ENCODE peak calls at places on chromosomes 1 and 21, in eight cellular contexts. One of them, this sample, is unnamed.

GRCh38 chr1:233945979-233946378 is 41.5 kb downstream of the SLC35F3 start:
- DNase-seq in mucosa of descending colon: no peak
- DNase-seq in endodermal cell: no peak
- DNase-seq in fibroblast of pulmonary artery: no peak
- DNase-seq in heart left ventricle: no peak
- DNase-seq in fibroblast of the aortic adventitia: no peak
- DNase-seq in mammary epithelial cell: no peak
- DNase-seq in astrocyte of the cerebellum: no peak
- DNase-seq in this sample: no peak

GRCh38 chr1:235259133-235259778 is 68.7 kb downstream of the ARID4B start:
- DNase-seq in mucosa of descending colon: no peak
- DNase-seq in endodermal cell: no peak
- DNase-seq in fibroblast of pulmonary artery: no peak
- DNase-seq in heart left ventricle: no peak
- DNase-seq in fibroblast of the aortic adventitia: no peak
- DNase-seq in mammary epithelial cell: no peak
- DNase-seq in astrocyte of the cerebellum: no peak
- DNase-seq in this sample: no peak

GRCh38 chr1:41588334-41588875 is 103.9 kb upstream of the EDN2 start:
- DNase-seq in mucosa of descending colon: no peak
- DNase-seq in endodermal cell: peak
- DNase-seq in fibroblast of pulmonary artery: no peak
- DNase-seq in heart left ventricle: no peak
- DNase-seq in fibroblast of the aortic adventitia: no peak
- DNase-seq in mammary epithelial cell: no peak
- DNase-seq in astrocyte of the cerebellum: no peak
- DNase-seq in this sample: no peak

GRCh38 chr1:85188530-85188929 is 12.3 kb downstream of the SYDE2 start:
- DNase-seq in mucosa of descending colon: no peak
- DNase-seq in endodermal cell: no peak
- DNase-seq in fibroblast of pulmonary artery: no peak
- DNase-seq in heart left ventricle: no peak
- DNase-seq in fibroblast of the aortic adventitia: no peak
- DNase-seq in mammary epithelial cell: no peak
- DNase-seq in astrocyte of the cerebellum: no peak
- DNase-seq in this sample: peak

GRCh38 chr1:47931395-47931794 is 65.8 kb downstream of the TRABD2B start:
- DNase-seq in mucosa of descending colon: peak
- DNase-seq in endodermal cell: peak
- DNase-seq in fibroblast of pulmonary artery: no peak
- DNase-seq in heart left ventricle: no peak
- DNase-seq in fibroblast of the aortic adventitia: no peak
- DNase-seq in mammary epithelial cell: peak
- DNase-seq in astrocyte of the cerebellum: no peak
- DNase-seq in this sample: peak

GRCh38 chr21:44712203-44713028 is 1.0 kb upstream of the TSPEAR start:
- DNase-seq in mucosa of descending colon: no peak
- DNase-seq in endodermal cell: peak
- DNase-seq in fibroblast of pulmonary artery: no peak
- DNase-seq in heart left ventricle: no peak
- DNase-seq in fibroblast of the aortic adventitia: no peak
- DNase-seq in mammary epithelial cell: no peak
- DNase-seq in astrocyte of the cerebellum: no peak
- DNase-seq in this sample: no peak

GRCh38 chr1:99725996-99726395 is 40.4 kb downstream of the FRRS1 start:
- DNase-seq in mucosa of descending colon: no peak
- DNase-seq in endodermal cell: no peak
- DNase-seq in fibroblast of pulmonary artery: no peak
- DNase-seq in heart left ventricle: no peak
- DNase-seq in fibroblast of the aortic adventitia: no peak
- DNase-seq in mammary epithelial cell: no peak
- DNase-seq in astrocyte of the cerebellum: no peak
- DNase-seq in this sample: no peak

GRCh38 chr1:36306210-36306901 is at the start of gene SH3D21:
- DNase-seq in mucosa of descending colon: peak
- DNase-seq in endodermal cell: peak
- DNase-seq in fibroblast of pulmonary artery: no peak
- DNase-seq in heart left ventricle: peak
- DNase-seq in fibroblast of the aortic adventitia: no peak
- DNase-seq in mammary epithelial cell: peak
- DNase-seq in astrocyte of the cerebellum: no peak
- DNase-seq in this sample: peak

GRCh38 chr1:33914531-33914930 is 50.7 kb downstream of the HMGB4 start:
- DNase-seq in mucosa of descending colon: no peak
- DNase-seq in endodermal cell: no peak
- DNase-seq in fibroblast of pulmonary artery: no peak
- DNase-seq in heart left ventricle: no peak
- DNase-seq in fibroblast of the aortic adventitia: peak
- DNase-seq in mammary epithelial cell: no peak
- DNase-seq in astrocyte of the cerebellum: no peak
- DNase-seq in this sample: no peak

GRCh38 chr1:157377216-157377821 is 175.0 kb downstream of the FCRL5 start:
- DNase-seq in mucosa of descending colon: peak
- DNase-seq in endodermal cell: peak
- DNase-seq in fibroblast of pulmonary artery: peak
- DNase-seq in heart left ventricle: no peak
- DNase-seq in fibroblast of the aortic adventitia: peak
- DNase-seq in mammary epithelial cell: peak
- DNase-seq in astrocyte of the cerebellum: no peak
- DNase-seq in this sample: peak

GRCh38 chr1:217372251-217372970 is 258.5 kb downstream of the GPATCH2 start:
- DNase-seq in mucosa of descending colon: no peak
- DNase-seq in endodermal cell: peak
- DNase-seq in fibroblast of pulmonary artery: no peak
- DNase-seq in heart left ventricle: no peak
- DNase-seq in fibroblast of the aortic adventitia: no peak
- DNase-seq in mammary epithelial cell: no peak
- DNase-seq in astrocyte of the cerebellum: no peak
- DNase-seq in this sample: no peak

GRCh38 chr1:78005755-78006154 is 1.0 kb downstream of the DNAJB4 start:
- DNase-seq in mucosa of descending colon: peak
- DNase-seq in endodermal cell: no peak
- DNase-seq in fibroblast of pulmonary artery: peak
- DNase-seq in heart left ventricle: peak
- DNase-seq in fibroblast of the aortic adventitia: peak
- DNase-seq in mammary epithelial cell: peak
- DNase-seq in astrocyte of the cerebellum: peak
- DNase-seq in this sample: peak

GRCh38 chr1:4730078-4730477 is 75.7 kb downstream of the AJAP1 start:
- DNase-seq in mucosa of descending colon: peak
- DNase-seq in endodermal cell: no peak
- DNase-seq in fibroblast of pulmonary artery: no peak
- DNase-seq in heart left ventricle: no peak
- DNase-seq in fibroblast of the aortic adventitia: no peak
- DNase-seq in mammary epithelial cell: no peak
- DNase-seq in astrocyte of the cerebellum: no peak
- DNase-seq in this sample: no peak

GRCh38 chr1:6149597-6149996 is 30.5 kb downstream of the CHD5 start:
- DNase-seq in mucosa of descending colon: no peak
- DNase-seq in endodermal cell: no peak
- DNase-seq in fibroblast of pulmonary artery: no peak
- DNase-seq in heart left ventricle: no peak
- DNase-seq in fibroblast of the aortic adventitia: no peak
- DNase-seq in mammary epithelial cell: no peak
- DNase-seq in astrocyte of the cerebellum: no peak
- DNase-seq in this sample: no peak

GRCh38 chr1:33119050-33119449 is 38.1 kb downstream of the AZIN2 start:
- DNase-seq in mucosa of descending colon: no peak
- DNase-seq in endodermal cell: peak
- DNase-seq in fibroblast of pulmonary artery: no peak
- DNase-seq in heart left ventricle: no peak
- DNase-seq in fibroblast of the aortic adventitia: no peak
- DNase-seq in mammary epithelial cell: no peak
- DNase-seq in astrocyte of the cerebellum: no peak
- DNase-seq in this sample: no peak

GRCh38 chr1:7988576-7988975 is 27.1 kb downstream of the PARK7 start:
- DNase-seq in mucosa of descending colon: no peak
- DNase-seq in endodermal cell: no peak
- DNase-seq in fibroblast of pulmonary artery: no peak
- DNase-seq in heart left ventricle: no peak
- DNase-seq in fibroblast of the aortic adventitia: peak
- DNase-seq in mammary epithelial cell: peak
- DNase-seq in astrocyte of the cerebellum: no peak
- DNase-seq in this sample: peak

GRCh38 chr1:174700775-174701174 is 253.0 kb downstream of the GPR52 start:
- DNase-seq in mucosa of descending colon: no peak
- DNase-seq in endodermal cell: no peak
- DNase-seq in fibroblast of pulmonary artery: no peak
- DNase-seq in heart left ventricle: no peak
- DNase-seq in fibroblast of the aortic adventitia: peak
- DNase-seq in mammary epithelial cell: no peak
- DNase-seq in astrocyte of the cerebellum: peak
- DNase-seq in this sample: no peak

GRCh38 chr1:185244015-185244747 is 72.9 kb downstream of the IVNS1ABP start:
- DNase-seq in mucosa of descending colon: no peak
- DNase-seq in endodermal cell: no peak
- DNase-seq in fibroblast of pulmonary artery: peak
- DNase-seq in heart left ventricle: no peak
- DNase-seq in fibroblast of the aortic adventitia: peak
- DNase-seq in mammary epithelial cell: peak
- DNase-seq in astrocyte of the cerebellum: peak
- DNase-seq in this sample: peak

GRCh38 chr1:241990040-241990439 is 8.9 kb downstream of the MAP1LC3C start:
- DNase-seq in mucosa of descending colon: peak
- DNase-seq in endodermal cell: peak
- DNase-seq in fibroblast of pulmonary artery: peak
- DNase-seq in heart left ventricle: peak
- DNase-seq in fibroblast of the aortic adventitia: peak
- DNase-seq in mammary epithelial cell: peak
- DNase-seq in astrocyte of the cerebellum: peak
- DNase-seq in this sample: peak

GRCh38 chr1:241985787-241986186 is 13.1 kb downstream of the MAP1LC3C start:
- DNase-seq in mucosa of descending colon: peak
- DNase-seq in endodermal cell: peak
- DNase-seq in fibroblast of pulmonary artery: peak
- DNase-seq in heart left ventricle: no peak
- DNase-seq in fibroblast of the aortic adventitia: peak
- DNase-seq in mammary epithelial cell: peak
- DNase-seq in astrocyte of the cerebellum: peak
- DNase-seq in this sample: peak
- TF ChIP-seq CTCF in mucosa of descending colon: peak
- TF ChIP-seq CTCF in endodermal cell: peak
- TF ChIP-seq CTCF in fibroblast of pulmonary artery: peak
- TF ChIP-seq CTCF in heart left ventricle: peak
- TF ChIP-seq CTCF in fibroblast of the aortic adventitia: peak
- TF ChIP-seq CTCF in mammary epithelial cell: peak
- TF ChIP-seq CTCF in astrocyte of the cerebellum: peak
- TF ChIP-seq CTCF in this sample: peak

GRCh38 chr1:197924516-197925123 is 7.4 kb downstream of the LHX9 start:
- DNase-seq in mucosa of descending colon: peak
- DNase-seq in endodermal cell: peak
- DNase-seq in fibroblast of pulmonary artery: peak
- DNase-seq in heart left ventricle: no peak
- DNase-seq in fibroblast of the aortic adventitia: peak
- DNase-seq in mammary epithelial cell: no peak
- DNase-seq in astrocyte of the cerebellum: peak
- DNase-seq in this sample: peak

GRCh38 chr1:197933016-197933415 is 15.8 kb downstream of the LHX9 start:
- DNase-seq in mucosa of descending colon: no peak
- DNase-seq in endodermal cell: no peak
- DNase-seq in fibroblast of pulmonary artery: no peak
- DNase-seq in heart left ventricle: no peak
- DNase-seq in fibroblast of the aortic adventitia: no peak
- DNase-seq in mammary epithelial cell: no peak
- DNase-seq in astrocyte of the cerebellum: no peak
- DNase-seq in this sample: no peak

GRCh38 chr1:197927908-197928665 is 10.9 kb downstream of the LHX9 start:
- DNase-seq in mucosa of descending colon: no peak
- DNase-seq in endodermal cell: no peak
- DNase-seq in fibroblast of pulmonary artery: no peak
- DNase-seq in heart left ventricle: no peak
- DNase-seq in fibroblast of the aortic adventitia: no peak
- DNase-seq in mammary epithelial cell: no peak
- DNase-seq in astrocyte of the cerebellum: no peak
- DNase-seq in this sample: no peak

GRCh38 chr1:197933647-197934046 is 16.5 kb downstream of the LHX9 start:
- DNase-seq in mucosa of descending colon: no peak
- DNase-seq in endodermal cell: no peak
- DNase-seq in fibroblast of pulmonary artery: no peak
- DNase-seq in heart left ventricle: no peak
- DNase-seq in fibroblast of the aortic adventitia: no peak
- DNase-seq in mammary epithelial cell: no peak
- DNase-seq in astrocyte of the cerebellum: no peak
- DNase-seq in this sample: no peak

DNA sequence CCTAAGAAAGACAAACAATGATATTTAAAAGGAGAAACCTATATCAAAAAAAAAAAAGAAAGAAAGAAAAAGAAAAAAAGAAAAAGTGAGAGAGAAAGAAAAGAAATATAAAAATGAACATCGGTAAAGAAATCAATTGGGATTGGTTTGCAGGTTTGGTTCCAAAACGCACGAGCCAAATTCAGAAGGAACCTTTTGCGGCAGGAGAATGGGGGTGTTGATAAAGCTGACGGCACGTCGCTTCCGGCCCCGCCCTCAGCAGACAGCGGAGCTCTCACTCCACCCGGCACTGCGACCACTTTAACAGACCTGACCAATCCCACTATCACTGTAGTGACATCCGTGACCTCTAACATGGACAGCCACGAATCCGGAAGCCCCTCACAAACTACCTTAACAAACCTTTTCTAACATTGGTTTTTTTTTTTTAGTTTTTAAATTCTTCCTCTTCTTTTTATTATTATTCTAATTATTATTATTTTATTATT is 11.7 kb downstream of the LHX9 start:
- DNase-seq in mucosa of descending colon: peak
- DNase-seq in endodermal cell: peak
- DNase-seq in fibroblast of pulmonary artery: no peak
- DNase-seq in heart left ventricle: no peak
- DNase-seq in fibroblast of the aortic adventitia: no peak
- DNase-seq in mammary epithelial cell: no peak
- DNase-seq in astrocyte of the cerebellum: no peak
- DNase-seq in this sample: no peak
- H3K4me3 ChIP-seq in mucosa of descending colon: no peak
- H3K4me3 ChIP-seq in endodermal cell: peak
- H3K4me3 ChIP-seq in fibroblast of pulmonary artery: peak
- H3K4me3 ChIP-seq in heart left ventricle: no peak
- H3K4me3 ChIP-seq in fibroblast of the aortic adventitia: peak
- H3K4me3 ChIP-seq in mammary epithelial cell: no peak
- H3K4me3 ChIP-seq in astrocyte of the cerebellum: peak
- H3K4me3 ChIP-seq in this sample: peak

GRCh38 chr1:46547481-46548383 is 3.7 kb downstream of the KNCN start:
- DNase-seq in mucosa of descending colon: peak
- DNase-seq in endodermal cell: peak
- DNase-seq in fibroblast of pulmonary artery: peak
- DNase-seq in heart left ventricle: no peak
- DNase-seq in fibroblast of the aortic adventitia: peak
- DNase-seq in mammary epithelial cell: peak
- DNase-seq in astrocyte of the cerebellum: peak
- DNase-seq in this sample: peak
- TF ChIP-seq CTCF in mucosa of descending colon: no peak
- TF ChIP-seq CTCF in endodermal cell: peak
- TF ChIP-seq CTCF in fibroblast of pulmonary artery: peak
- TF ChIP-seq CTCF in heart left ventricle: peak
- TF ChIP-seq CTCF in fibroblast of the aortic adventitia: peak
- TF ChIP-seq CTCF in mammary epithelial cell: peak
- TF ChIP-seq CTCF in astrocyte of the cerebellum: peak
- TF ChIP-seq CTCF in this sample: peak

DNA sequence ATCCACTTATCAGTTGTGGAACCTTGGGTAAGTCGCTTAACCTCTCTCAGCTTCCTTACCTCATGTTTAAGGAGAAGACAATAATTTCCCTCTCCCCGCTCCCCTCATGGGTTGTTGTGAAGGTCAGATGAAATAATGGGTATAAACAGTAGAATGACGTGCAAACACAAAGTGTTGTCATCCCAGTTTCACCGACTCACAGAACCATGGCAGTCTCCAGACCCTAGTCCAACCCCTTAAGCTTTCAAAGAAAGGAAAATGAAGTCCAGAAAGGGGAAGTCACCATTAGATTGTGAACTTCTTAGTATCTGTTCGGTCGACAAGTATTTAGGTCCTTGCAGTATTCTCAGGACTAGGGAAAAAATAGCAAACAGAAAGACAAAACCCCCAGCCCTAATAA is 1.1 kb downstream of the LAMTOR2 start:
- DNase-seq in mucosa of descending colon: no peak
- DNase-seq in endodermal cell: no peak
- DNase-seq in fibroblast of pulmonary artery: no peak
- DNase-seq in heart left ventricle: no peak
- DNase-seq in fibroblast of the aortic adventitia: no peak
- DNase-seq in mammary epithelial cell: no peak
- DNase-seq in astrocyte of the cerebellum: no peak
- DNase-seq in this sample: no peak
- H3K4me3 ChIP-seq in mucosa of descending colon: no peak
- H3K4me3 ChIP-seq in endodermal cell: peak
- H3K4me3 ChIP-seq in fibroblast of pulmonary artery: peak
- H3K4me3 ChIP-seq in heart left ventricle: peak
- H3K4me3 ChIP-seq in fibroblast of the aortic adventitia: peak
- H3K4me3 ChIP-seq in mammary epithelial cell: peak
- H3K4me3 ChIP-seq in astrocyte of the cerebellum: peak
- H3K4me3 ChIP-seq in this sample: peak